ENCODE peak calls at places on chromosome 5, in nine cellular contexts. M, A, K, Q, J, U, F, E and W are unnamed samples.

GRCh38 chr5:15585128-15585527 is 85.1 kb downstream of the FBXL7 start:
- DNase-seq in M (peak; percentile 76), A (peak; percentile 25), K (no peak), Q (no peak), J (no peak), U (no peak), F (no peak), E (no peak), W (no peak)

GRCh38 chr5:168749391-168750100 is 170.4 kb upstream of the PANK3 start:
- DNase-seq in M (no peak), A (no peak), K (no peak), Q (no peak), J (no peak), U (no peak), F (no peak), E (no peak), W (no peak)

GRCh38 chr5:99879791-99880511 is 655.2 kb upstream of the FAM174A start:
- DNase-seq in M (no peak), A (no peak), K (no peak), Q (no peak), J (no peak), U (no peak), F (no peak), E (no peak), W (no peak)

GRCh38 chr5:154610321-154611154 is 132.5 kb upstream of the HAND1 start:
- DNase-seq in M (peak; percentile 39), A (peak; percentile 59), K (peak; percentile 85), Q (peak; percentile 55), J (peak; percentile 92), U (peak; percentile 84), F (peak; percentile 56), E (peak; percentile 96), W (peak; percentile 58)

GRCh38 chr5:54612711-54613110 is 95.2 kb downstream of the SNX18 start:
- DNase-seq in M (no peak), A (no peak), K (no peak), Q (no peak), J (peak; percentile 42), U (no peak), F (no peak), E (no peak), W (no peak)

GRCh38 chr5:106399381-106399780 is 1271.4 kb downstream of the EFNA5 start:
- DNase-seq in M (peak; percentile 77), A (peak; percentile 84), K (no peak), Q (no peak), J (no peak), U (no peak), F (peak; percentile 76), E (no peak), W (no peak)

GRCh38 chr5:177303121-177303924 is at the start of the genes PRELID1 and RAB24:
- DNase-seq in M (peak; percentile 79), A (peak; percentile 74), K (peak; percentile 92), Q (peak; percentile 67), J (peak; percentile 97), U (peak; percentile 88), F (peak; percentile 78), E (peak; percentile 98), W (peak; percentile 92)

GRCh38 chr5:127492854-127493738 is 24.3 kb upstream of the PRRC1 start:
- DNase-seq in M (peak; percentile 45), A (peak; percentile 36), K (peak; percentile 38), Q (peak; percentile 30), J (peak; percentile 38), U (peak; percentile 57), F (peak; percentile 33), E (peak; percentile 42), W (peak; percentile 53)

GRCh38 chr5:83567741-83568530 is 96.4 kb downstream of the VCAN start:
- DNase-seq in M (peak; percentile 98), A (peak; percentile 93), K (no peak), Q (peak; percentile 6), J (no peak), U (peak; percentile 55), F (peak; percentile 86), E (no peak), W (no peak)

GRCh38 chr5:88140863-88141694 is 127.6 kb downstream of the TMEM161B start:
- DNase-seq in M (peak; percentile 99), A (peak; percentile 93), K (peak; percentile 96), Q (peak; percentile 93), J (peak; percentile 99), U (peak; percentile 98), F (peak; percentile 95), E (peak; percentile 90), W (peak; percentile 54)

GRCh38 chr5:74148321-74148720 is 492.2 kb downstream of the ENC1 start:
- DNase-seq in M (no peak), A (no peak), K (no peak), Q (no peak), J (no peak), U (no peak), F (no peak), E (no peak), W (no peak)

GRCh38 chr5:69502375-69503143 is 10.0 kb downstream of the OCLN start:
- DNase-seq in M (peak; percentile 86), A (peak; percentile 87), K (no peak), Q (peak; percentile 46), J (no peak), U (no peak), F (peak; percentile 88), E (no peak), W (no peak)

GRCh38 chr5:114411380-114411931 is 49.6 kb downstream of the KCNN2 start:
- DNase-seq in M (no peak), A (peak; percentile 10), K (no peak), Q (no peak), J (no peak), U (no peak), F (no peak), E (no peak), W (no peak)

GRCh38 chr5:78644741-78645300 is 3.8 kb downstream of the LHFPL2 start:
- DNase-seq in M (peak; percentile 28), A (peak; percentile 53), K (no peak), Q (no peak), J (no peak), U (no peak), F (no peak), E (no peak), W (no peak)

GRCh38 chr5:137753227-137753985 is 757 bp downstream of the HNRNPA0 start:
- DNase-seq in M (no peak), A (no peak), K (peak; percentile 58), Q (no peak), J (peak; percentile 63), U (peak; percentile 45), F (no peak), E (peak; percentile 48), W (peak; percentile 42)

GRCh38 chr5:178996156-178996555 is 1.0 kb upstream of the GRM6 start:
- DNase-seq in M (no peak), A (no peak), K (no peak), Q (no peak), J (peak; percentile 29), U (no peak), F (no peak), E (no peak), W (no peak)

GRCh38 chr5:95029569-95030366 is 255.1 kb downstream of the MCTP1 start:
- DNase-seq in M (no peak), A (no peak), K (no peak), Q (no peak), J (no peak), U (no peak), F (peak; percentile 6), E (no peak), W (no peak)

GRCh38 chr5:173823721-173824567 is 64.2 kb upstream of the CPEB4 start:
- DNase-seq in M (peak; percentile 90), A (peak; percentile 85), K (no peak), Q (peak; percentile 98), J (peak; percentile 58), U (no peak), F (peak; percentile 83), E (no peak), W (no peak)

GRCh38 chr5:141725909-141726308 is 43.9 kb upstream of the ARAP3 start:
- DNase-seq in M (no peak), A (no peak), K (no peak), Q (no peak), J (no peak), U (no peak), F (peak; percentile 75), E (no peak), W (no peak)

GRCh38 chr5:143511736-143512135 is 108.2 kb upstream of the NR3C1 start:
- DNase-seq in M (no peak), A (no peak), K (no peak), Q (no peak), J (no peak), U (no peak), F (no peak), E (no peak), W (no peak)

GRCh38 chr5:96909435-96909834 is 26.4 kb upstream of the LNPEP start:
- DNase-seq in M (no peak), A (no peak), K (no peak), Q (peak; percentile 27), J (no peak), U (no peak), F (no peak), E (no peak), W (no peak)

GRCh38 chr5:134073404-134073803 is 41.1 kb upstream of the TCF7 start:
- DNase-seq in M (peak; percentile 29), A (peak; percentile 12), K (no peak), Q (no peak), J (no peak), U (no peak), F (no peak), E (no peak), W (no peak)

GRCh38 chr5:67986761-67987160 is 228.8 kb upstream of the PIK3R1 start:
- DNase-seq in M (no peak), A (no peak), K (no peak), Q (no peak), J (no peak), U (no peak), F (no peak), E (no peak), W (no peak)

GRCh38 chr5:32507738-32508434 is 63.3 kb upstream of the ZFR start:
- DNase-seq in M (peak; percentile 95), A (peak; percentile 95), K (no peak), Q (no peak), J (no peak), U (no peak), F (peak; percentile 64), E (no peak), W (no peak)
- H3K4me3 ChIP-seq in M (no peak overlapping the region), A (no peak overlapping the region), K (no peak overlapping the region), Q (no peak overlapping the region), J (no peak overlapping the region), U (no peak overlapping the region), F (no peak overlapping the region), E (peak overlapping the region; percentile 13), W (no peak overlapping the region)

GRCh38 chr5:82414043-82414393 is 135.9 kb upstream of the RPS23 start:
- DNase-seq in M (no peak), A (no peak), K (no peak), Q (no peak), J (no peak), U (no peak), F (no peak), E (no peak), W (no peak)
- H3K4me2 ChIP-seq in M (no peak overlapping the region), A (peak overlapping the region; percentile 76), K (no peak overlapping the region), Q (no peak overlapping the region), J (no peak overlapping the region), U (no peak overlapping the region), F (peak overlapping the region; percentile 54), E (no peak overlapping the region), W (no peak overlapping the region)

GRCh38 chr5:65866837-65867508 is 59.4 kb upstream of the ERBIN start:
- DNase-seq in M (no peak), A (no peak), K (no peak), Q (no peak), J (no peak), U (no peak), F (no peak), E (no peak), W (no peak)
- H3K4me3 ChIP-seq in M (no peak overlapping the region), A (no peak overlapping the region), K (no peak overlapping the region), Q (no peak overlapping the region), J (no peak overlapping the region), U (no peak overlapping the region), F (no peak overlapping the region), E (no peak overlapping the region), W (no peak overlapping the region)

GRCh38 chr5:21152611-21153010 is 1164.6 kb upstream of the CDH18 start:
- DNase-seq in M (peak; percentile 96), A (peak; percentile 0), K (no peak), Q (no peak), J (no peak), U (no peak), F (peak; percentile 95), E (no peak), W (no peak)
- H3K4me2 ChIP-seq in M (no peak overlapping the region), A (no peak overlapping the region), K (no peak overlapping the region), Q (no peak overlapping the region), J (no peak overlapping the region), U (no peak overlapping the region), F (peak overlapping the region; percentile 36), E (no peak overlapping the region), W (no peak overlapping the region)